ENCODE peak calls at places on chromosomes 12 and 14, in five cellular contexts. S is left ventricle myocardium inferior; X is glutamatergic neuron; Y is Jurkat, Clone E6-1; W is T-helper 17 cell. D is an unnamed sample.

GRCh38 chr12:63889721-63890509 is 45.4 kb downstream of the SRGAP1 start:
- DNase-seq in S (no peak), X (no peak), W (no peak), Y (no peak), D (no peak)

GRCh38 chr14:66403183-66403582 is 83.0 kb upstream of the CCDC196 start:
- DNase-seq in Y (peak; percentile 84), X (no peak), W (no peak), S (no peak), D (no peak)

GRCh38 chr12:27982380-27982779 is 9.8 kb upstream of the PTHLH start:
- DNase-seq in S (no peak), Y (no peak), W (no peak), X (no peak), D (no peak)

GRCh38 chr12:81257952-81258551 is 180.2 kb downstream of the ACSS3 start:
- DNase-seq in Y (peak; percentile 11), S (no peak), W (no peak), X (no peak), D (no peak)

GRCh38 chr12:101459642-101460346 is 15.3 kb upstream of the SPIC start:
- DNase-seq in W (no peak), S (no peak), Y (no peak), X (no peak), D (no peak)

GRCh38 chr12:47276253-47277070 is 196.7 kb upstream of the AMIGO2 start:
- DNase-seq in Y (peak; percentile 84), X (no peak), W (no peak), S (no peak), D (peak; percentile 59)

GRCh38 chr12:52634266-52635056 is 16.1 kb upstream of the KRT73 start:
- DNase-seq in Y (no peak), S (peak; percentile 81), X (no peak), W (no peak), D (no peak)

GRCh38 chr14:24978862-24979724 is 70.9 kb downstream of the STXBP6 start:
- DNase-seq in X (no peak), W (no peak), S (no peak), Y (no peak), D (no peak)

GRCh38 chr14:88798161-88798560 is 5.4 kb upstream of the EML5 start:
- DNase-seq in Y (peak; percentile 50), S (no peak), X (no peak), W (no peak), D (no peak)

GRCh38 chr12:85835810-85836715 is at the start of gene RASSF9:
- DNase-seq in Y (no peak), W (no peak), X (no peak), S (peak; percentile 58), D (no peak)

GRCh38 chr12:52235001-52235760 is 2.1 kb downstream of the KRT7 start:
- DNase-seq in S (no peak), X (no peak), Y (no peak), W (no peak), D (no peak)

GRCh38 chr12:118446247-118446646 is 69.9 kb downstream of the SUDS3 start:
- DNase-seq in X (no peak), W (no peak), Y (no peak), S (no peak), D (no peak)

GRCh38 chr12:7498832-7499231 is 4.7 kb downstream of the CD163 start:
- DNase-seq in S (no peak), W (no peak), Y (no peak), X (no peak), D (no peak)

GRCh38 chr12:91777268-91777997 is 368.2 kb downstream of the BTG1 start:
- DNase-seq in X (no peak), S (no peak), Y (no peak), W (no peak), D (no peak)

GRCh38 chr12:98635657-98636323 is 8.8 kb downstream of the IKBIP start:
- DNase-seq in Y (no peak), W (no peak), X (no peak), S (no peak), D (no peak)

GRCh38 chr14:100649173-100649519 is 61.9 kb upstream of the BEGAIN start:
- DNase-seq in Y (no peak), W (no peak), S (no peak), X (no peak), D (no peak)

GRCh38 chr12:118360785-118361404 is 11.8 kb downstream of the TAOK3 start:
- DNase-seq in X (no peak), S (no peak), Y (no peak), W (no peak), D (peak; percentile 36)

GRCh38 chr12:124125472-124125871 is 152.5 kb downstream of the ZNF664 start:
- DNase-seq in W (no peak), S (no peak), X (no peak), Y (no peak), D (no peak)

GRCh38 chr12:59036973-59037807 is 116.9 kb upstream of the LRIG3 start:
- DNase-seq in S (no peak), Y (no peak), X (no peak), W (no peak), D (no peak)

GRCh38 chr12:19120795-19121194 is 8.7 kb upstream of the PLEKHA5 start:
- DNase-seq in S (no peak), X (no peak), Y (no peak), W (no peak), D (no peak)

GRCh38 chr14:41051801-41052200 is 554.9 kb upstream of the LRFN5 start:
- DNase-seq in W (no peak), X (no peak), Y (no peak), S (no peak), D (no peak)

GRCh38 chr12:15364221-15365170 is 42.2 kb downstream of the PTPRO start:
- DNase-seq in X (no peak), S (no peak), Y (no peak), W (no peak), D (no peak)

GRCh38 chr12:107327783-107328182 is 234.4 kb upstream of the CRY1 start:
- DNase-seq in W (no peak), S (no peak), X (no peak), Y (no peak), D (no peak)

GRCh38 chr12:116459011-116459410 is 100.2 kb upstream of the MAP1LC3B2 start:
- DNase-seq in X (no peak), W (no peak), S (no peak), Y (no peak), D (no peak)

GRCh38 chr14:96747608-96748007 is 49.6 kb upstream of the VRK1 start:
- DNase-seq in S (no peak), X (no peak), Y (no peak), W (no peak), D (no peak)

GRCh38 chr12:129934977-129935376 is 31.2 kb upstream of the TMEM132D start:
- DNase-seq in X (no peak), Y (no peak), W (no peak), S (no peak), D (no peak)

GRCh38 chr14:60166144-60166543 is 946 bp upstream of the DHRS7 start:
- DNase-seq in X (no peak), S (no peak), W (no peak), Y (no peak), D (no peak)

GRCh38 chr12:96366255-96366654 is 34.0 kb downstream of the CDK17 start:
- DNase-seq in W (no peak), X (no peak), Y (no peak), S (no peak), D (no peak)

GRCh38 chr12:31558521-31558920 is 32.4 kb downstream of the DENND5B start:
- DNase-seq in S (no peak), X (no peak), W (no peak), Y (no peak), D (no peak)

GRCh38 chr12:96617178-96617577 is 127.8 kb downstream of the CFAP54 start:
- DNase-seq in X (no peak), Y (peak; percentile 9), W (no peak), S (no peak), D (peak; percentile 8)

GRCh38 chr14:100304825-100305445 is 1.3 kb downstream of the SLC25A29 start:
- DNase-seq in Y (peak; percentile 31), S (peak; percentile 52), X (no peak), W (no peak), D (peak; percentile 57)

GRCh38 chr12:121794532-121795028 is 1.1 kb upstream of the RHOF start:
- DNase-seq in W (peak; percentile 44), X (no peak), Y (no peak), S (no peak), D (peak; percentile 63)

GRCh38 chr14:90533591-90534021 is 136.8 kb downstream of the CALM1 start:
- DNase-seq in W (no peak), S (no peak), X (no peak), Y (no peak), D (peak; percentile 51)

GRCh38 chr12:124395284-124395752 is 100.4 kb downstream of the RFLNA start:
- DNase-seq in X (peak; percentile 74), S (no peak), W (no peak), Y (no peak), D (no peak)

GRCh38 chr12:122753213-122753571 is 568 bp downstream of the DENR start:
- DNase-seq in Y (no peak), S (no peak), X (no peak), W (no peak), D (no peak)

GRCh38 chr12:99618657-99619056 is 28.9 kb upstream of the GARIN6 start:
- DNase-seq in S (no peak), X (no peak), Y (no peak), W (no peak), D (no peak)

D was measured in K562.